ENCODE peak calls at places on chromosomes 16 and 17, in seven cellular contexts. One of them, this sample, is unnamed.

GRCh38 chr16:66927012-66927436 is 1.7 kb upstream of the RRAD start:
- DNase-seq in transverse colon: no peak
- DNase-seq in upper lobe of left lung: peak
- DNase-seq in sigmoid colon: no peak
- DNase-seq in breast epithelium: no peak
- DNase-seq in prostate gland: no peak
- DNase-seq in HCT116: no peak
- DNase-seq in this sample: no peak

GRCh38 chr17:3738562-3739295 is 15.0 kb downstream of the HASPIN start:
- DNase-seq in transverse colon: peak
- DNase-seq in upper lobe of left lung: peak
- DNase-seq in sigmoid colon: no peak
- DNase-seq in breast epithelium: peak
- DNase-seq in prostate gland: peak
- DNase-seq in HCT116: no peak
- DNase-seq in this sample: no peak

GRCh38 chr16:86821933-86822332 is 243.6 kb downstream of the FOXL1 start:
- DNase-seq in transverse colon: no peak
- DNase-seq in upper lobe of left lung: no peak
- DNase-seq in sigmoid colon: no peak
- DNase-seq in breast epithelium: no peak
- DNase-seq in prostate gland: no peak
- DNase-seq in HCT116: no peak
- DNase-seq in this sample: no peak

GRCh38 chr17:69269174-69269998 is 40.8 kb upstream of the ABCA10 start:
- DNase-seq in transverse colon: no peak
- DNase-seq in upper lobe of left lung: no peak
- DNase-seq in sigmoid colon: no peak
- DNase-seq in breast epithelium: no peak
- DNase-seq in prostate gland: no peak
- DNase-seq in HCT116: no peak
- DNase-seq in this sample: no peak

GRCh38 chr17:75843577-75844529 is at the start of gene UNC13D:
- DNase-seq in transverse colon: peak
- DNase-seq in upper lobe of left lung: peak
- DNase-seq in sigmoid colon: peak
- DNase-seq in breast epithelium: peak
- DNase-seq in prostate gland: no peak
- DNase-seq in HCT116: no peak
- DNase-seq in this sample: peak

GRCh38 chr16:30644334-30644830 is 6.4 kb upstream of the PRR14 start:
- DNase-seq in transverse colon: no peak
- DNase-seq in upper lobe of left lung: no peak
- DNase-seq in sigmoid colon: no peak
- DNase-seq in breast epithelium: no peak
- DNase-seq in prostate gland: no peak
- DNase-seq in HCT116: no peak
- DNase-seq in this sample: no peak

GRCh38 chr17:77572851-77573250 is 385.7 kb upstream of the TNRC6C start:
- DNase-seq in transverse colon: no peak
- DNase-seq in upper lobe of left lung: peak
- DNase-seq in sigmoid colon: no peak
- DNase-seq in breast epithelium: no peak
- DNase-seq in prostate gland: no peak
- DNase-seq in HCT116: no peak
- DNase-seq in this sample: peak

GRCh38 chr16:85220125-85220839 is 108.0 kb upstream of the CIBAR2 start:
- DNase-seq in transverse colon: peak
- DNase-seq in upper lobe of left lung: peak
- DNase-seq in sigmoid colon: peak
- DNase-seq in breast epithelium: peak
- DNase-seq in prostate gland: peak
- DNase-seq in HCT116: no peak
- DNase-seq in this sample: no peak

GRCh38 chr17:77842906-77843249 is 115.6 kb upstream of the TNRC6C start:
- DNase-seq in transverse colon: no peak
- DNase-seq in upper lobe of left lung: no peak
- DNase-seq in sigmoid colon: peak
- DNase-seq in breast epithelium: no peak
- DNase-seq in prostate gland: no peak
- DNase-seq in HCT116: no peak
- DNase-seq in this sample: peak

GRCh38 chr16:14196011-14196410 is 124.9 kb downstream of the MRTFB start:
- DNase-seq in transverse colon: no peak
- DNase-seq in upper lobe of left lung: no peak
- DNase-seq in sigmoid colon: no peak
- DNase-seq in breast epithelium: no peak
- DNase-seq in prostate gland: no peak
- DNase-seq in HCT116: no peak
- DNase-seq in this sample: no peak

GRCh38 chr17:33292981-33293867 is at the start of gene ASIC2:
- DNase-seq in transverse colon: peak
- DNase-seq in upper lobe of left lung: no peak
- DNase-seq in sigmoid colon: no peak
- DNase-seq in breast epithelium: no peak
- DNase-seq in prostate gland: no peak
- DNase-seq in HCT116: no peak
- DNase-seq in this sample: peak

GRCh38 chr17:6505425-6506142 is 50.8 kb downstream of the PITPNM3 start:
- DNase-seq in transverse colon: no peak
- DNase-seq in upper lobe of left lung: no peak
- DNase-seq in sigmoid colon: peak
- DNase-seq in breast epithelium: no peak
- DNase-seq in prostate gland: no peak
- DNase-seq in HCT116: no peak
- DNase-seq in this sample: no peak

GRCh38 chr16:86554599-86554916 is 477 bp downstream of the MTHFSD start:
- DNase-seq in transverse colon: no peak
- DNase-seq in upper lobe of left lung: no peak
- DNase-seq in sigmoid colon: no peak
- DNase-seq in breast epithelium: no peak
- DNase-seq in prostate gland: no peak
- DNase-seq in HCT116: no peak
- DNase-seq in this sample: no peak

GRCh38 chr17:29591737-29592624 is 951 bp upstream of the ANKRD13B start:
- DNase-seq in transverse colon: peak
- DNase-seq in upper lobe of left lung: peak
- DNase-seq in sigmoid colon: peak
- DNase-seq in breast epithelium: peak
- DNase-seq in prostate gland: peak
- DNase-seq in HCT116: peak
- DNase-seq in this sample: peak
- TF ChIP-seq POLR2AphosphoS5 in transverse colon: peak
- TF ChIP-seq POLR2AphosphoS5 in upper lobe of left lung: peak
- TF ChIP-seq POLR2AphosphoS5 in sigmoid colon: peak
- TF ChIP-seq POLR2AphosphoS5 in breast epithelium: no peak
- TF ChIP-seq POLR2AphosphoS5 in prostate gland: peak
- TF ChIP-seq POLR2AphosphoS5 in HCT116: peak
- TF ChIP-seq POLR2AphosphoS5 in this sample: peak

GRCh38 chr17:40099627-40100418 is 566 bp downstream of the NR1D1 start:
- DNase-seq in transverse colon: no peak
- DNase-seq in upper lobe of left lung: no peak
- DNase-seq in sigmoid colon: no peak
- DNase-seq in breast epithelium: peak
- DNase-seq in prostate gland: no peak
- DNase-seq in HCT116: no peak
- DNase-seq in this sample: peak

GRCh38 chr17:40101367-40102210 is 1.2 kb upstream of the NR1D1 start:
- DNase-seq in transverse colon: no peak
- DNase-seq in upper lobe of left lung: no peak
- DNase-seq in sigmoid colon: peak
- DNase-seq in breast epithelium: no peak
- DNase-seq in prostate gland: no peak
- DNase-seq in HCT116: no peak
- DNase-seq in this sample: no peak

GRCh38 chr17:40098846-40099626 is 1.4 kb downstream of the NR1D1 start:
- DNase-seq in transverse colon: peak
- DNase-seq in upper lobe of left lung: peak
- DNase-seq in sigmoid colon: peak
- DNase-seq in breast epithelium: peak
- DNase-seq in prostate gland: peak
- DNase-seq in HCT116: peak
- DNase-seq in this sample: peak

GRCh38 chr17:40100419-40100668 is at the start of gene NR1D1:
- DNase-seq in transverse colon: no peak
- DNase-seq in upper lobe of left lung: no peak
- DNase-seq in sigmoid colon: no peak
- DNase-seq in breast epithelium: no peak
- DNase-seq in prostate gland: no peak
- DNase-seq in HCT116: no peak
- DNase-seq in this sample: no peak

DNA sequence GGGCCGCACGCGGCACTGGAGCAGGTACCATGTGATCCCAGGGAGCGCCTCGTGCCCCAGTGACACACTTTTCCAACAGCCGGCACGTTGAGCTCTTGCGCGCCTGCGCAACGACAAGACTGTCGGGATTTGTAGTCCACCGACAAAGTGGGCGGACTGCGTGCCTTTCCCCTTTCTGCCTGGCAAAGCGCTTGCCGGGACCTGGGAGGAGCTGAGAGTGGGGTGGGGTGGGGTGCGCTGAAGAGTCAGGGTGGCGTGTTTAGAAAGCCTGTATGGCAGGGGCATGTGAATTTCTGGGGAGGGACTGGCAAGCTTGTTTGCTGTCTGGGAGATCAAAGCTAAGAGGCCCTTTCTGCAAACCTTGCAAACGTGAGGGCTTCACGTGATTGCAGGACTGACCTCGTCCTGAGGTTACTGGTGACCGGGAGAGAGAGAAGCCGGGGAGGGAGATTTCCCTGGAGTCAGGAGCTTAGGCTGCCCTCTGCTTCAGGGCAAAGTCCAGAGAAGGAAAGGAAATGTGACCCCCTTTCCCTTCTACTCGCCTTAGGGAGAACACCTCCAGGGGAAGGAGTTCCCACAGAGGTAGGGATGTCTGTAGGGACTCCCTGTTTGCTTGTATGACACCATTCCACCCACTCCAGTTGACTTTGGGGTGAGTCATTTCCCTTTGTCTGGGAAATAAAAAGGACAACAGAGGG is 429 bp upstream of the NR1D1 start:
- DNase-seq in transverse colon: peak
- DNase-seq in upper lobe of left lung: peak
- DNase-seq in sigmoid colon: peak
- DNase-seq in breast epithelium: peak
- DNase-seq in prostate gland: peak
- DNase-seq in HCT116: peak
- DNase-seq in this sample: peak
- TF ChIP-seq POLR2A in transverse colon: peak
- TF ChIP-seq POLR2A in upper lobe of left lung: peak
- TF ChIP-seq POLR2A in sigmoid colon: no peak
- TF ChIP-seq POLR2A in breast epithelium: no peak
- TF ChIP-seq POLR2A in prostate gland: peak
- TF ChIP-seq POLR2A in HCT116: no peak
- TF ChIP-seq POLR2A in this sample: no peak

GRCh38 chr17:50620237-50620636 is 14.4 kb upstream of the ABCC3 start:
- DNase-seq in transverse colon: no peak
- DNase-seq in upper lobe of left lung: no peak
- DNase-seq in sigmoid colon: no peak
- DNase-seq in breast epithelium: no peak
- DNase-seq in prostate gland: no peak
- DNase-seq in HCT116: no peak
- DNase-seq in this sample: no peak

GRCh38 chr17:50619489-50619888 is 15.2 kb upstream of the ABCC3 start:
- DNase-seq in transverse colon: no peak
- DNase-seq in upper lobe of left lung: no peak
- DNase-seq in sigmoid colon: no peak
- DNase-seq in breast epithelium: no peak
- DNase-seq in prostate gland: no peak
- DNase-seq in HCT116: no peak
- DNase-seq in this sample: no peak

GRCh38 chr17:50618941-50619340 is 15.7 kb upstream of the ABCC3 start:
- DNase-seq in transverse colon: no peak
- DNase-seq in upper lobe of left lung: peak
- DNase-seq in sigmoid colon: no peak
- DNase-seq in breast epithelium: no peak
- DNase-seq in prostate gland: no peak
- DNase-seq in HCT116: no peak
- DNase-seq in this sample: no peak

GRCh38 chr17:50621562-50621961 is 13.1 kb upstream of the ABCC3 start:
- DNase-seq in transverse colon: no peak
- DNase-seq in upper lobe of left lung: peak
- DNase-seq in sigmoid colon: no peak
- DNase-seq in breast epithelium: no peak
- DNase-seq in prostate gland: no peak
- DNase-seq in HCT116: no peak
- DNase-seq in this sample: no peak

GRCh38 chr17:50620848-50621247 is 13.8 kb upstream of the ABCC3 start:
- DNase-seq in transverse colon: no peak
- DNase-seq in upper lobe of left lung: no peak
- DNase-seq in sigmoid colon: no peak
- DNase-seq in breast epithelium: no peak
- DNase-seq in prostate gland: no peak
- DNase-seq in HCT116: no peak
- DNase-seq in this sample: no peak
- TF ChIP-seq CTCF in transverse colon: no peak
- TF ChIP-seq CTCF in upper lobe of left lung: no peak
- TF ChIP-seq CTCF in sigmoid colon: no peak
- TF ChIP-seq CTCF in breast epithelium: no peak
- TF ChIP-seq CTCF in prostate gland: no peak
- TF ChIP-seq CTCF in HCT116: no peak
- TF ChIP-seq CTCF in this sample: no peak

GRCh38 chr16:88892065-88892464 is 25.6 kb upstream of the PABPN1L start:
- DNase-seq in transverse colon: no peak
- DNase-seq in upper lobe of left lung: no peak
- DNase-seq in sigmoid colon: no peak
- DNase-seq in breast epithelium: no peak
- DNase-seq in prostate gland: no peak
- DNase-seq in HCT116: no peak
- DNase-seq in this sample: no peak
- TF ChIP-seq POLR2AphosphoS5 in transverse colon: no peak
- TF ChIP-seq POLR2AphosphoS5 in upper lobe of left lung: no peak
- TF ChIP-seq POLR2AphosphoS5 in sigmoid colon: no peak
- TF ChIP-seq POLR2AphosphoS5 in breast epithelium: no peak
- TF ChIP-seq POLR2AphosphoS5 in prostate gland: no peak
- TF ChIP-seq POLR2AphosphoS5 in HCT116: no peak
- TF ChIP-seq POLR2AphosphoS5 in this sample: peak

This sample was measured in spleen.